ENCODE peak calls at places on chromosomes 1 and 21, in ten cellular contexts. P, K, L, Q, A, H, I, Z, B and N are unnamed samples.

GRCh38 chr1:39409055-39409816 is 82.2 kb upstream of the BMP8A start:
- DNase-seq in P (no peak), K (peak), L (peak), Q (no peak), A (peak), H (peak), I (peak), Z (no peak), B (peak), N (peak)

GRCh38 chr1:1123581-1124507 is 8.0 kb upstream of the C1orf159 start:
- DNase-seq in P (no peak), K (no peak), L (no peak), Q (no peak), A (peak), H (no peak), I (no peak), Z (no peak), B (no peak), N (peak)

GRCh38 chr1:192554904-192555303 is 20.7 kb upstream of the RGS1 start:
- DNase-seq in P (no peak), K (no peak), L (no peak), Q (no peak), A (no peak), H (no peak), I (no peak), Z (no peak), B (no peak), N (no peak)

GRCh38 chr1:10664251-10664650 is 132.2 kb downstream of the CASZ1 start:
- DNase-seq in P (no peak), K (no peak), L (no peak), Q (no peak), A (no peak), H (peak), I (no peak), Z (no peak), B (no peak), N (peak)

GRCh38 chr1:212488436-212489283 is 55.9 kb downstream of the NENF start:
- DNase-seq in P (peak), K (no peak), L (no peak), Q (peak), A (peak), H (peak), I (no peak), Z (peak), B (peak), N (no peak)

GRCh38 chr1:37574834-37575479 is 18.2 kb downstream of the DNALI1 start:
- DNase-seq in P (no peak), K (no peak), L (no peak), Q (no peak), A (peak), H (no peak), I (no peak), Z (peak), B (no peak), N (no peak)

GRCh38 chr1:155651861-155652661 is 36.5 kb downstream of the YY1AP1 start:
- DNase-seq in P (no peak), K (no peak), L (no peak), Q (no peak), A (peak), H (no peak), I (no peak), Z (no peak), B (no peak), N (no peak)

GRCh38 chr1:198072177-198072576 is 84.6 kb upstream of the NEK7 start:
- DNase-seq in P (no peak), K (no peak), L (peak), Q (no peak), A (no peak), H (no peak), I (no peak), Z (no peak), B (no peak), N (no peak)

GRCh38 chr1:50605186-50605875 is 182.1 kb upstream of the DMRTA2 start:
- DNase-seq in P (peak), K (no peak), L (peak), Q (no peak), A (peak), H (peak), I (no peak), Z (peak), B (no peak), N (no peak)

GRCh38 chr1:224387302-224387912 is 30.7 kb downstream of the CNIH4 start:
- DNase-seq in P (no peak), K (no peak), L (no peak), Q (no peak), A (peak), H (no peak), I (no peak), Z (no peak), B (no peak), N (no peak)

GRCh38 chr1:102879439-102879993 is 228.8 kb downstream of the COL11A1 start:
- DNase-seq in P (no peak), K (no peak), L (no peak), Q (no peak), A (peak), H (peak), I (no peak), Z (no peak), B (no peak), N (no peak)

GRCh38 chr1:217333939-217334338 is 297.0 kb downstream of the GPATCH2 start:
- DNase-seq in P (peak), K (no peak), L (peak), Q (no peak), A (peak), H (peak), I (peak), Z (peak), B (no peak), N (no peak)

GRCh38 chr1:27689423-27690173 is 17.6 kb upstream of the IFI6 start:
- DNase-seq in P (no peak), K (no peak), L (no peak), Q (no peak), A (peak), H (no peak), I (no peak), Z (peak), B (no peak), N (no peak)

GRCh38 chr21:34537838-34538237 is 25.8 kb upstream of the KCNE1 start:
- DNase-seq in P (no peak), K (no peak), L (no peak), Q (no peak), A (no peak), H (no peak), I (no peak), Z (no peak), B (no peak), N (no peak)